ENCODE peak calls at places on chromosomes 1 and 21, in six cellular contexts. F is coronary artery; I is fibroblast of pulmonary artery; N is astrocyte of the cerebellum; O is activated CD8-positive, alpha-beta T cell treated with anti-CD3 and anti-CD28 coated beads for 36 hours; B is left lung. H is an unnamed sample.
A peak's percentile ranks its signal among the peaks of the same experiment; 100 is the strongest.

GRCh38 chr1:220028496-220028895 is 17.8 kb downstream of the EPRS1 start:
- DNase-seq in F (no peak), I (no peak), N (no peak), O (no peak), B (no peak), H (no peak)

GRCh38 chr1:97332716-97333115 is 588.1 kb downstream of the DPYD start:
- DNase-seq in F (no peak), I (peak; percentile 63), N (peak; percentile 38), O (no peak), B (no peak), H (peak; percentile 25)

GRCh38 chr1:214155987-214156567 is 124.9 kb upstream of the SMYD2 start:
- DNase-seq in F (no peak), I (no peak), N (no peak), O (no peak), B (no peak), H (no peak)

GRCh38 chr1:9100471-9101043 is 28.3 kb downstream of the GPR157 start:
- DNase-seq in F (no peak), I (no peak), N (no peak), O (no peak), B (no peak), H (no peak)

GRCh38 chr1:230501845-230502244 is 75.7 kb upstream of the PGBD5 start:
- DNase-seq in F (no peak), I (no peak), N (no peak), O (no peak), B (no peak), H (no peak)

GRCh38 chr1:170377896-170378634 is 153.9 kb upstream of the GORAB start:
- DNase-seq in F (no peak), I (peak; percentile 49), N (no peak), O (no peak), B (no peak), H (no peak)

GRCh38 chr1:38197566-38197965 is 151.0 kb upstream of the POU3F1 start:
- DNase-seq in F (no peak), I (no peak), N (no peak), O (no peak), B (no peak), H (no peak)

GRCh38 chr1:240687820-240688219 is 75.9 kb upstream of the GREM2 start:
- DNase-seq in F (no peak), I (no peak), N (no peak), O (peak; percentile 15), B (no peak), H (no peak)

GRCh38 chr21:37368536-37369279 is 2.1 kb downstream of the DYRK1A start:
- DNase-seq in F (no peak), I (no peak), N (no peak), O (no peak), B (no peak), H (no peak)

GRCh38 chr1:99228153-99228552 is 36.1 kb upstream of the PLPPR4 start:
- DNase-seq in F (no peak), I (no peak), N (no peak), O (no peak), B (no peak), H (no peak)
- TF ChIP-seq CTCF in F (no peak), I (no peak), N (no peak), O (no peak), B (no peak), H (no peak)

DNA sequence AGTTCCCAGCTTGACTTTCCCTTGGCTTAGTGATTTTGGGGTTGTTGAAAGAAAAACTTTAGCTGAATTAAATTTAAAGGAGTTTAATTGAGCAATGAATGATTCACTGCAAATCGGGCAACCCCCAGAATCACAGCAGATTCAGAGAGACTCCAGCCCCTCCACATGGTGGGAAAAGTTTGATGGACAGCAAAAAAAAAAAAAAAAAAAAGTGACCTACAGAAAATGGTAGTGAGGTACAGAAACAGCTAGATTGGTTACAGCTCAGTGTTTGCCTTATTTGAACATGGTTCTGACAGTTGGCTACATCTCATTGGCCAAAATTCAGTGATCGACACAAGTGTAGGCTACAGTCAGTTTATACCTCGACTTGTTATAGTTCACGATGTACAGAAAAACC is 12.6 kb upstream of the IFNAR2 start:
- DNase-seq in F (no peak), I (no peak), N (no peak), O (no peak), B (no peak), H (no peak)
- TF ChIP-seq CTCF in F (no peak), I (no peak), N (no peak), O (no peak), B (no peak), H (no peak)

GRCh38 chr1:212605441-212605976 is 3.1 kb upstream of the ATF3 start:
- DNase-seq in F (no peak), I (no peak), N (no peak), O (no peak), B (no peak), H (no peak)
- TF ChIP-seq CTCF in F (no peak), I (no peak), N (no peak), O (no peak), B (no peak), H (no peak)

GRCh38 chr1:160618763-160619274 is 28.0 kb downstream of the SLAMF1 start:
- DNase-seq in F (no peak), I (no peak), N (no peak), O (peak; percentile 63), B (no peak), H (no peak)
- TF ChIP-seq CTCF in F (peak; percentile 7), I (peak; percentile 25), N (no peak), O (peak; percentile 91), B (peak; percentile 33), H (peak; percentile 6)

DNA sequence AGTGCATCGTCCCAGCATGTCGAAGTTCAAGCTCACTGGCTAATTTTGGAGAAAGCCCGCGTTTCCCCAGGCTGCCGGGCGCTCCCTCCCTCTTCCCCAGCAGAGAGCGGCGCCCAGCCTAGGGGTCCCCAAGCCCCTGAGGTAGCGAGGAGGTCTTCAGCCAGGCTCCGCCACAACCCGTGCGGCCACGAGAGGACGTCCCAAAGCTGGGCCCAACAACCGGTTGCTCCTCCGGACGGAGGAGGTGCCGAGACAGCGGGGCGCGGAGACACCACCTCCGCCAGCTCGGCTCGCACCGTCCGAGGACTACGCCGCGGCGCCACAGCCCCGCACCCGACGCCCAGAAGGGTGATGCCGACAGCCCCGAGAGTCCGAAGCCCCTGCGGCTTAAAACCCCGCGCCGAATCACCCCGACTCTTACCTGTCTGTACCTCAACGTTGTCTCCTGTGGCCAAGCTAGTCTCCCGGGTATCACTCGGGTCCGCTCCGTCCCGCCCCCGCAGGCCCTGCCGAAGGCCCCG is at the start of gene DENND2C:
- DNase-seq in F (no peak), I (no peak), N (no peak), O (no peak), B (no peak), H (no peak)
- TF ChIP-seq CTCF in F (no peak), I (no peak), N (no peak), O (no peak), B (no peak), H (no peak)

GRCh38 chr21:32455548-32455947 is 43.0 kb downstream of the EVA1C start:
- DNase-seq in F (no peak), I (no peak), N (no peak), O (no peak), B (no peak), H (no peak)
- TF ChIP-seq CTCF in F (no peak), I (no peak), N (no peak), O (no peak), B (no peak), H (no peak)

H was measured in AG09309.